ENCODE peak calls at places on chromosomes 16 and 17, in ten cellular contexts. K is progenitor cell of endocrine pancreas, Z is cardiac septum, M is EH, Q is kidney tubule cell, I is foreskin fibroblast, E is anterior cingulate cortex, L is fibroblast of pulmonary artery, X is pancreas, O is neuronal stem cell. Y is an unnamed sample.

GRCh38 chr17:18919963-18920362 is 32.0 kb upstream of the SLC5A10 start:
- DNase-seq in M (no peak), E (no peak), Z (no peak), Q (no peak), X (no peak), L (no peak), O (no peak), I (peak), K (no peak), Y (no peak)

GRCh38 chr17:63116228-63116627 is 150.2 kb downstream of the TANC2 start:
- DNase-seq in K (no peak), M (no peak), E (no peak), L (no peak), Q (no peak), X (no peak), Z (no peak), O (no peak), I (no peak), Y (no peak)

GRCh38 chr17:76562734-76563148 is 22.9 kb downstream of the PRCD start:
- DNase-seq in M (peak), I (peak), L (peak), K (no peak), O (no peak), Z (no peak), X (no peak), Q (peak), E (peak), Y (no peak)

GRCh38 chr17:42783062-42783777 is 2.8 kb downstream of the WNK4 start:
- DNase-seq in E (no peak), O (no peak), Q (peak), Z (no peak), L (peak), I (peak), M (peak), K (no peak), X (no peak), Y (no peak)

GRCh38 chr17:49635121-49635520 is 42.8 kb downstream of the SPOP start:
- DNase-seq in Z (no peak), M (no peak), K (no peak), L (no peak), I (no peak), O (no peak), Q (no peak), X (no peak), E (no peak), Y (no peak)

GRCh38 chr16:66103245-66103644 is 263.2 kb upstream of the CDH5 start:
- DNase-seq in M (peak), L (peak), X (no peak), I (peak), Z (no peak), O (no peak), K (no peak), Q (no peak), E (no peak), Y (no peak)

GRCh38 chr16:23905027-23905426 is 69.2 kb downstream of the PRKCB start:
- DNase-seq in M (peak), O (peak), Q (peak), E (peak), I (peak), L (peak), Z (no peak), X (no peak), K (no peak), Y (peak)

GRCh38 chr17:35709874-35710273 is 21.6 kb upstream of the RASL10B start:
- DNase-seq in M (peak), I (peak), L (peak), E (no peak), Q (no peak), K (no peak), Z (no peak), X (no peak), O (no peak), Y (no peak)

GRCh38 chr17:76511562-76512365 is 10.5 kb upstream of the RHBDF2 start:
- DNase-seq in M (no peak), X (no peak), Q (no peak), Z (peak), I (no peak), O (no peak), K (no peak), L (peak), E (no peak), Y (no peak)

GRCh38 chr17:2929881-2930533 is 133.4 kb downstream of the OR1D5 start:
- DNase-seq in O (peak), X (peak), M (peak), I (peak), L (peak), Z (no peak), E (no peak), Q (peak), K (peak), Y (no peak)

GRCh38 chr16:6643083-6643686 is 689.5 kb upstream of the RBFOX1 start:
- DNase-seq in L (peak), X (no peak), O (peak), Z (no peak), I (peak), E (peak), K (peak), Q (peak), M (peak), Y (peak)

GRCh38 chr17:80384078-80384960 is 30.6 kb upstream of the ENDOV start:
- DNase-seq in K (no peak), X (no peak), L (no peak), I (no peak), E (no peak), Q (no peak), O (no peak), Z (peak), M (no peak), Y (no peak)

GRCh38 chr16:84236671-84237070 is 3.1 kb downstream of the KCNG4 start:
- DNase-seq in Z (no peak), X (no peak), Q (no peak), M (no peak), K (no peak), E (no peak), L (no peak), I (no peak), O (no peak), Y (no peak)

GRCh38 chr17:48131216-48131824 is 23.8 kb downstream of the SNX11 start:
- DNase-seq in O (peak), Z (no peak), E (peak), I (peak), M (peak), K (peak), X (no peak), L (peak), Q (peak), Y (peak)

GRCh38 chr16:84788968-84789371 is 30.8 kb upstream of the CRISPLD2 start:
- DNase-seq in X (no peak), L (no peak), I (peak), Q (no peak), O (no peak), M (peak), K (no peak), E (no peak), Z (no peak), Y (no peak)

GRCh38 chr17:64628641-64629040 is 33.5 kb downstream of the SMURF2 start:
- DNase-seq in O (no peak), I (no peak), L (no peak), Q (no peak), M (no peak), X (no peak), E (no peak), K (no peak), Z (no peak), Y (no peak)

GRCh38 chr16:85190572-85190971 is 78.3 kb upstream of the CIBAR2 start:
- DNase-seq in L (no peak), Z (no peak), X (no peak), Q (no peak), K (no peak), O (no peak), E (no peak), M (peak), I (no peak), Y (no peak)

GRCh38 chr17:20996724-20997615 is 45.8 kb downstream of the USP22 start:
- DNase-seq in L (no peak), M (no peak), X (no peak), E (no peak), O (no peak), Q (no peak), Z (peak), K (no peak), I (no peak), Y (no peak)

GRCh38 chr17:29197516-29198272 is 17.5 kb upstream of the MYO18A start:
- DNase-seq in M (no peak), Q (no peak), I (no peak), Z (no peak), O (no peak), L (no peak), X (no peak), E (peak), K (no peak), Y (no peak)

GRCh38 chr17:46056800-46057304 is 57.8 kb downstream of the STH start:
- DNase-seq in K (no peak), I (peak), Q (peak), M (peak), L (peak), Z (no peak), O (no peak), X (no peak), E (no peak), Y (no peak)

GRCh38 chr16:55059146-55059545 is 128.5 kb downstream of the IRX5 start:
- DNase-seq in M (no peak), L (no peak), E (no peak), Z (no peak), K (no peak), O (no peak), Q (no peak), X (no peak), I (no peak), Y (no peak)

GRCh38 chr17:14688134-14688533 is 387.3 kb downstream of the HS3ST3B1 start:
- DNase-seq in K (no peak), X (no peak), M (no peak), I (no peak), O (no peak), Q (no peak), E (no peak), Z (no peak), L (no peak), Y (no peak)

GRCh38 chr16:55494994-55495421 is 13.9 kb upstream of the LPCAT2 start:
- DNase-seq in Q (peak), I (peak), X (no peak), L (peak), Z (no peak), M (peak), O (no peak), K (no peak), E (peak), Y (no peak)

GRCh38 chr17:47266782-47267181 is 13.2 kb downstream of the ITGB3 start:
- DNase-seq in Q (peak), Z (no peak), X (no peak), M (no peak), O (no peak), L (peak), E (no peak), K (no peak), I (no peak), Y (no peak)

GRCh38 chr17:79084291-79085153 is 9.9 kb downstream of the ENGASE start:
- DNase-seq in X (peak), I (no peak), E (no peak), O (no peak), Q (no peak), Z (no peak), K (no peak), M (no peak), L (no peak), Y (no peak)

GRCh38 chr17:50689251-50689650 is 18.5 kb downstream of the ANKRD40 start:
- DNase-seq in X (no peak), Z (no peak), E (no peak), I (peak), O (no peak), M (peak), K (no peak), L (peak), Q (peak), Y (no peak)

GRCh38 chr17:51540151-51540550 is 279.8 kb downstream of the UTP18 start:
- DNase-seq in K (no peak), O (no peak), I (no peak), L (no peak), Z (no peak), E (no peak), X (no peak), M (no peak), Q (no peak), Y (no peak)

GRCh38 chr17:31738067-31738466 is 121.0 kb downstream of the COPRS start:
- DNase-seq in O (no peak), X (no peak), Z (no peak), L (no peak), I (no peak), K (no peak), E (no peak), Q (no peak), M (no peak), Y (peak)

GRCh38 chr17:70091681-70092080 is 16.7 kb downstream of the KCNJ16 start:
- DNase-seq in M (no peak), Z (no peak), L (no peak), X (no peak), I (no peak), E (no peak), Q (no peak), K (no peak), O (no peak), Y (no peak)

GRCh38 chr16:58543685-58544084 is 28.4 kb downstream of the SETD6 start:
- DNase-seq in I (no peak), E (no peak), M (no peak), Q (no peak), L (no peak), Z (no peak), K (no peak), X (no peak), O (no peak), Y (no peak)

GRCh38 chr16:85381738-85382592 is 231.2 kb upstream of the GSE1 start:
- DNase-seq in E (peak), I (peak), K (no peak), X (no peak), Z (no peak), Q (no peak), L (no peak), M (no peak), O (no peak), Y (no peak)

GRCh38 chr17:15414502-15415348 is 52.7 kb downstream of the CDRT4 start:
- DNase-seq in X (no peak), K (no peak), L (no peak), E (peak), Z (no peak), M (no peak), I (peak), O (no peak), Q (no peak), Y (no peak)

GRCh38 chr17:57271821-57272220 is 15.5 kb downstream of the MSI2 start:
- DNase-seq in E (peak), K (no peak), M (no peak), O (peak), I (no peak), L (no peak), X (no peak), Z (no peak), Q (no peak), Y (peak)

GRCh38 chr16:84158455-84158854 is 13.3 kb downstream of the DNAAF1 start:
- DNase-seq in E (no peak), X (no peak), M (no peak), K (no peak), Z (no peak), L (no peak), I (no peak), O (no peak), Q (no peak), Y (no peak)

GRCh38 chr16:78240459-78241222 is 141.2 kb downstream of the WWOX start:
- DNase-seq in I (no peak), E (no peak), O (no peak), L (no peak), K (no peak), M (no peak), X (peak), Z (no peak), Q (peak), Y (peak)

GRCh38 chr17:2545393-2545792 is 33.7 kb upstream of the METTL16 start:
- DNase-seq in K (no peak), E (no peak), X (no peak), M (no peak), Q (no peak), I (no peak), Z (no peak), L (no peak), O (no peak), Y (no peak)

GRCh38 chr17:80360396-80360795 is 54.6 kb upstream of the ENDOV start:
- DNase-seq in K (no peak), L (no peak), M (no peak), E (no peak), O (no peak), Q (no peak), X (no peak), I (no peak), Z (peak), Y (no peak)

GRCh38 chr16:62549875-62550274 is 513.6 kb upstream of the CDH8 start:
- DNase-seq in I (no peak), M (no peak), E (no peak), K (no peak), X (no peak), Z (no peak), Q (no peak), O (no peak), L (no peak), Y (no peak)